ENCODE peak calls at places on chromosomes 3 and 15, in nine cellular contexts. W is stomach; T is mesendoderm; B is HuH-7; V is neural crest cell; M is mesenchymal stem cell; J is HTR-8/SVneo; E is activated naive CD8-positive, alpha-beta T cell treated with anti-CD3 and anti-CD28 coated beads for 36 hours; D is cardiac septum. O is an unnamed sample.

GRCh38 chr3:8525893-8526292 is 24.3 kb downstream of the LMCD1 start:
- DNase-seq in E (no peak), J (no peak), W (no peak), B (no peak), T (no peak), M (no peak), V (no peak), D (no peak), O (no peak)

GRCh38 chr3:112364291-112364690 is 31.3 kb downstream of the CD200 start:
- DNase-seq in M (no peak), V (no peak), D (no peak), E (no peak), T (no peak), B (no peak), J (no peak), W (no peak), O (no peak)

GRCh38 chr3:44323341-44323955 is 15.1 kb upstream of the TCAIM start:
- DNase-seq in M (peak), D (no peak), T (peak), E (peak), J (peak), V (peak), B (peak), W (peak), O (no peak)

GRCh38 chr3:112134335-112135124 is 1.5 kb upstream of the GCSAM start:
- DNase-seq in T (peak), M (no peak), W (no peak), V (no peak), E (no peak), J (no peak), B (no peak), D (no peak), O (no peak)

GRCh38 chr3:132228923-132229322 is 88.3 kb upstream of the ACP3 start:
- DNase-seq in D (no peak), T (no peak), W (no peak), E (no peak), B (no peak), M (peak), J (no peak), V (no peak), O (no peak)

GRCh38 chr3:12831582-12831866 is 9.8 kb downstream of the RPL32 start:
- DNase-seq in D (no peak), W (no peak), T (no peak), V (no peak), E (no peak), B (no peak), M (no peak), J (no peak), O (no peak)

GRCh38 chr3:107690522-107691138 is 167.9 kb downstream of the BBX start:
- DNase-seq in B (peak), E (no peak), M (peak), D (no peak), V (no peak), T (peak), J (peak), W (no peak), O (no peak)

GRCh38 chr15:40511093-40511471 is 40.3 kb downstream of the CHST14 start:
- DNase-seq in E (peak), V (no peak), D (no peak), B (no peak), M (no peak), J (no peak), T (peak), W (no peak), O (no peak)

GRCh38 chr3:7697538-7697937 is 804.1 kb upstream of the LMCD1 start:
- DNase-seq in M (no peak), W (no peak), T (peak), D (no peak), J (no peak), E (no peak), V (no peak), B (no peak), O (peak)

GRCh38 chr3:134315286-134316106 is 58.8 kb downstream of the AMOTL2 start:
- DNase-seq in E (no peak), W (no peak), B (no peak), T (peak), V (no peak), D (no peak), J (no peak), M (peak), O (no peak)

GRCh38 chr3:130843441-130843840 is 50.4 kb upstream of the ATP2C1 start:
- DNase-seq in D (no peak), V (no peak), T (no peak), J (no peak), B (no peak), E (no peak), W (no peak), M (no peak), O (no peak)

GRCh38 chr3:196049567-196050122 is 32.2 kb downstream of the TFRC start:
- DNase-seq in J (no peak), B (no peak), V (no peak), T (no peak), E (no peak), D (no peak), W (no peak), M (no peak), O (no peak)

GRCh38 chr15:25416693-25417092 is 22.1 kb downstream of the UBE3A start:
- DNase-seq in T (peak), V (no peak), W (no peak), E (no peak), B (no peak), D (no peak), J (no peak), M (no peak), O (peak)

GRCh38 chr3:10010546-10011465 is 15.4 kb upstream of the FANCD2 start:
- DNase-seq in D (peak), W (peak), T (peak), J (peak), V (peak), B (peak), E (peak), M (peak), O (peak)

GRCh38 chr15:39247574-39247973 is 333.3 kb upstream of the THBS1 start:
- DNase-seq in W (no peak), B (no peak), M (no peak), J (no peak), E (no peak), V (no peak), D (no peak), T (no peak), O (no peak)

GRCh38 chr3:25155696-25156471 is 272.2 kb upstream of the RARB start:
- DNase-seq in J (peak), B (no peak), W (no peak), T (peak), V (peak), M (peak), E (no peak), D (no peak), O (peak)

GRCh38 chr3:167728176-167728575 is 6.5 kb downstream of the PDCD10 start:
- DNase-seq in V (no peak), W (no peak), M (peak), E (no peak), B (no peak), T (peak), D (no peak), J (peak), O (no peak)

GRCh38 chr3:172209333-172210321 is 170.2 kb downstream of the FNDC3B start:
- DNase-seq in B (no peak), M (no peak), D (peak), T (peak), E (no peak), W (peak), V (no peak), J (no peak), O (no peak)

GRCh38 chr15:78461171-78461881 is 23.3 kb downstream of the IREB2 start:
- DNase-seq in W (no peak), M (peak), E (no peak), T (peak), D (no peak), J (no peak), V (no peak), B (no peak), O (no peak)

GRCh38 chr15:66886686-66887273 is 178.6 kb upstream of the SMAD3 start:
- DNase-seq in V (no peak), T (no peak), J (no peak), E (no peak), W (no peak), D (peak), B (no peak), M (no peak), O (no peak)

GRCh38 chr15:90872481-90873184 is 4.2 kb downstream of the FURIN start:
- DNase-seq in B (no peak), E (peak), V (no peak), M (peak), D (no peak), W (no peak), T (peak), J (no peak), O (no peak)

GRCh38 chr3:10867384-10867783 is 51.4 kb downstream of the SLC6A11 start:
- DNase-seq in M (no peak), V (peak), E (no peak), D (no peak), W (no peak), T (peak), J (peak), B (peak), O (peak)

GRCh38 chr3:130658666-130659065 is 88.0 kb downstream of the PIK3R4 start:
- DNase-seq in D (no peak), T (peak), B (no peak), V (no peak), J (no peak), E (no peak), M (peak), W (no peak), O (no peak)

GRCh38 chr3:108125550-108126071 is 34.8 kb upstream of the CD47 start:
- DNase-seq in V (no peak), D (no peak), B (no peak), J (no peak), T (no peak), E (peak), M (no peak), W (no peak), O (no peak)

GRCh38 chr15:52171807-52172206 is 19.4 kb downstream of the GNB5 start:
- DNase-seq in D (no peak), B (no peak), E (no peak), T (no peak), V (no peak), J (no peak), W (no peak), M (no peak), O (no peak)

GRCh38 chr3:42589382-42590109 is 1.1 kb upstream of the SS18L2 start:
- DNase-seq in J (no peak), W (no peak), V (no peak), M (no peak), D (no peak), B (no peak), E (no peak), T (no peak), O (no peak)

GRCh38 chr3:175951047-175951694 is 1092.0 kb downstream of the NAALADL2 start:
- DNase-seq in J (peak), V (no peak), E (no peak), B (no peak), M (peak), W (no peak), T (peak), D (no peak), O (peak)

GRCh38 chr3:171223396-171223795 is 196.9 kb upstream of the SLC2A2 start:
- DNase-seq in T (no peak), E (no peak), M (no peak), B (no peak), J (no peak), V (no peak), D (no peak), W (no peak), O (no peak)

GRCh38 chr3:150830094-150830681 is 67.2 kb upstream of the SIAH2 start:
- DNase-seq in W (no peak), E (no peak), M (peak), B (peak), J (no peak), D (no peak), V (no peak), T (peak), O (peak)

GRCh38 chr15:67548532-67548852 is 6.0 kb downstream of the MAP2K5 start:
- DNase-seq in D (no peak), T (no peak), J (no peak), M (no peak), E (no peak), V (no peak), W (no peak), B (no peak), O (no peak)

GRCh38 chr3:47161983-47162694 is 1.8 kb downstream of the SETD2 start:
- DNase-seq in B (no peak), M (peak), V (no peak), T (no peak), D (no peak), E (no peak), W (no peak), J (no peak), O (no peak)

GRCh38 chr3:9179826-9180763 is 69.4 kb downstream of the SRGAP3 start:
- DNase-seq in J (no peak), W (no peak), T (no peak), D (no peak), E (peak), B (no peak), V (no peak), M (no peak), O (no peak)

GRCh38 chr3:99503350-99503749 is 135.0 kb upstream of the COL8A1 start:
- DNase-seq in M (peak), J (no peak), D (no peak), W (no peak), B (no peak), V (no peak), E (no peak), T (no peak), O (no peak)

GRCh38 chr3:188262488-188262887 is 108.5 kb downstream of the LPP start:
- DNase-seq in T (no peak), D (no peak), E (no peak), J (no peak), V (no peak), B (no peak), W (no peak), M (no peak), O (no peak)

GRCh38 chr3:31581660-31582059 is 48.9 kb downstream of the STT3B start:
- DNase-seq in M (peak), V (no peak), T (no peak), B (no peak), D (no peak), J (no peak), W (no peak), E (no peak), O (no peak)

O was measured in ELF-1.